ENCODE peak calls at places on chromosome 3, in four cellular contexts. T is right cardiac atrium, Y is left lung, C is hepatocyte. Q is an unnamed sample. For H3K27me3, the result is how much of the 10 kb centered on the place peaks cover.

GRCh38 chr3:180601688-180602666 is at the start of gene TTC14:
- DNase-seq in T (peak), Y (peak), C (peak), Q (peak)

GRCh38 chr3:99213019-99213418 is 311.5 kb upstream of the DCBLD2 start:
- DNase-seq in C (no peak), T (no peak), Y (no peak), Q (no peak)

GRCh38 chr3:158600787-158601186 is 29.8 kb downstream of the MLF1 start:
- DNase-seq in Y (no peak), C (no peak), T (no peak), Q (no peak)

GRCh38 chr3:57755368-57756021 is 614 bp upstream of the SLMAP start:
- DNase-seq in T (peak), Y (no peak), C (peak), Q (peak)

GRCh38 chr3:189096092-189096491 is 75.7 kb upstream of the TPRG1 start:
- DNase-seq in T (no peak), C (no peak), Y (no peak), Q (no peak)

GRCh38 chr3:124916837-124917409 is 17.6 kb downstream of the MUC13 start:
- DNase-seq in Y (no peak), C (no peak), T (peak), Q (peak)

GRCh38 chr3:197222816-197223419 is 75.5 kb downstream of the DLG1 start:
- DNase-seq in Y (no peak), C (no peak), T (no peak), Q (no peak)

GRCh38 chr3:162586591-162586990 is 1090.0 kb downstream of the OTOL1 start:
- DNase-seq in Y (no peak), T (no peak), C (peak), Q (peak)

GRCh38 chr3:69983546-69984265 is 15.8 kb upstream of the SAMMSON start:
- DNase-seq in T (no peak), Y (no peak), C (no peak), Q (no peak)

GRCh38 chr3:125695688-125696087 is 100.4 kb upstream of the OSBPL11 start:
- DNase-seq in Y (no peak), T (no peak), C (no peak), Q (no peak)

GRCh38 chr3:157369712-157370447 is 66.8 kb upstream of the PTX3 start:
- DNase-seq in C (no peak), T (peak), Y (no peak), Q (no peak)

GRCh38 chr3:40355410-40355809 is 31.6 kb upstream of the ENTPD3 start:
- DNase-seq in Y (no peak), C (no peak), T (no peak), Q (no peak)

GRCh38 chr3:111737712-111738097 is 121.4 kb upstream of the PHLDB2 start:
- DNase-seq in C (peak), Y (no peak), T (no peak), Q (peak)

GRCh38 chr3:45647148-45647619 is 42.0 kb upstream of the SACM1L start:
- DNase-seq in T (no peak), Y (no peak), C (peak), Q (no peak)

GRCh38 chr3:17070560-17070959 is 185.8 kb downstream of the PLCL2 start:
- DNase-seq in C (no peak), T (peak), Y (no peak), Q (peak)

GRCh38 chr3:41362638-41363559 is 163.6 kb downstream of the CTNNB1 start:
- DNase-seq in C (peak), Y (no peak), T (peak), Q (no peak)

GRCh38 chr3:79957066-79957465 is 189.3 kb upstream of the ROBO1 start:
- DNase-seq in T (no peak), C (no peak), Y (no peak), Q (peak)

GRCh38 chr3:62007036-62007435 is 366.3 kb downstream of the FEZF2 start:
- DNase-seq in T (no peak), Y (no peak), C (peak), Q (no peak)

GRCh38 chr3:144556392-144556791 is 584.8 kb downstream of the DIPK2A start:
- DNase-seq in T (no peak), Y (no peak), C (no peak), Q (no peak)

GRCh38 chr3:15667484-15667883 is 65.9 kb downstream of the BTD start:
- DNase-seq in T (no peak), Y (no peak), C (no peak), Q (no peak)

GRCh38 chr3:165744025-165744424 is 93.2 kb downstream of the BCHE start:
- DNase-seq in T (no peak), Y (no peak), C (peak), Q (no peak)

GRCh38 chr3:87691109-87691508 is 367.7 kb downstream of the CGGBP1 start:
- DNase-seq in Y (peak), C (no peak), T (no peak), Q (no peak)

GRCh38 chr3:63508305-63508704 is 144.2 kb upstream of the SNTN start:
- DNase-seq in Y (no peak), C (peak), T (no peak), Q (no peak)

GRCh38 chr3:12629560-12629959 is 34.4 kb downstream of the RAF1 start:
- DNase-seq in T (peak), Y (no peak), C (no peak), Q (no peak)

GRCh38 chr3:149990423-149990953 is 19.8 kb upstream of the PFN2 start:
- DNase-seq in C (no peak), Y (no peak), T (no peak), Q (no peak)

DNA sequence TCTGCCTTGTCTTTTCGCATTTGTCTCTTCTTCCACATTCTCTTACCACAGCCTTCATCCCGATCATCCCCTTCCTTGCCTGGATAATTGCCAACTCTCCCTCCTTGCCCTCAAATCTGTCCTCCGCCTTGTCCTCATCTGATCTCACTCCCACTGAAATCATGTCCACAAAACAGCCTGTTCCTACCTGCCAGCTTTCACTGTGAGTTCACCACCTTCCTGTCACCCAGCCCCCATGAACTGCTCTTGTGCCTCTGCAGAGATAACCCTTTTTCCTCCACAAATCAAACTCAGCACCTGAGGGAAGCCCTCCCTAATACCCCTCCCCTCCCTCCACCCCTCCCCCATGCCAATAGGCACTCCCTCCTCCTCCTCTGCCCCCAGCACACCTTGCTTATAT is 4.8 kb upstream of the ADCY5 start:
- DNase-seq in C (no peak), Y (no peak), T (no peak), Q (no peak)
- H3K27me3 ChIP-seq in C (under half), Y (under half), T (under half), Q (under half)

GRCh38 chr3:170656293-170656692 is 70.4 kb upstream of the SLC7A14 start:
- DNase-seq in C (no peak), Y (no peak), T (no peak), Q (no peak)

GRCh38 chr3:170657312-170657711 is 71.4 kb upstream of the SLC7A14 start:
- DNase-seq in T (no peak), Y (no peak), C (no peak), Q (no peak)

GRCh38 chr3:170653801-170654200 is 67.9 kb upstream of the SLC7A14 start:
- DNase-seq in Y (peak), T (no peak), C (no peak), Q (no peak)

DNA sequence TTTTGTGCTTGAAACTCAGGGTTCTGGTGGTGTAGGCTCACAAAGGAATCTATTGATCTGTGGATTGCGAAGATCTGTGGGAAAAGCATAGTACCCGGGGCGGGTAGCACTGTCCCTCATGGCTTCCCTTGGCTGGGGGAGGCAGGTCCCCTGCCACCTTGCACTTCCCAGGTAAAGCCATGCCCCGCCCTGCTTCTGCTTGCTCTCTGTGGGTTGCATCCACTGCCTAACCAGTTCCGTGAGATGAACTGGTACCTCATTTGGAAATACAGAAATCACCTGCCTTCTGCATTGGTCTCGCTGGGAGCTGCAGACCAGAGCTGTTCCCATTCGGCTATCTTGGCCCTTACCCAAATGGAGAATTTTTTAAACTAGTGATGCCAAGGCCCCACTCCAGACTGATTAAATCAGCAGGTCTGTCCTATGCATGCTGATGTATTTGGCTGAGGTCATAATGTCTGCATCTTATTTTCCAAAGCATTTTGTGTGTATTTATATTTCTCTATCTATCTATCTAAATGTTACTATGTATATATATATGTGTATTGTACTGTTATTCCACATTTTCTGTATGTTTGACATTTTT is 65.5 kb upstream of the SLC7A14 start:
- DNase-seq in T (no peak), C (no peak), Y (no peak), Q (no peak)
- H3K27me3 ChIP-seq in T (under half), C (under half), Y (under half), Q (under half)

GRCh38 chr3:134375542-134376384 is 1.5 kb upstream of the AMOTL2 start:
- DNase-seq in Y (no peak), C (peak), T (no peak), Q (no peak)

GRCh38 chr3:134374791-134375541 is 719 bp upstream of the AMOTL2 start:
- DNase-seq in C (peak), Y (peak), T (peak), Q (no peak)

GRCh38 chr3:134376786-134377431 is 2.7 kb upstream of the AMOTL2 start:
- DNase-seq in C (no peak), Y (no peak), T (no peak), Q (no peak)

GRCh38 chr3:134377896-134378295 is 3.6 kb upstream of the AMOTL2 start:
- DNase-seq in C (no peak), Y (no peak), T (no peak), Q (no peak)

DNA sequence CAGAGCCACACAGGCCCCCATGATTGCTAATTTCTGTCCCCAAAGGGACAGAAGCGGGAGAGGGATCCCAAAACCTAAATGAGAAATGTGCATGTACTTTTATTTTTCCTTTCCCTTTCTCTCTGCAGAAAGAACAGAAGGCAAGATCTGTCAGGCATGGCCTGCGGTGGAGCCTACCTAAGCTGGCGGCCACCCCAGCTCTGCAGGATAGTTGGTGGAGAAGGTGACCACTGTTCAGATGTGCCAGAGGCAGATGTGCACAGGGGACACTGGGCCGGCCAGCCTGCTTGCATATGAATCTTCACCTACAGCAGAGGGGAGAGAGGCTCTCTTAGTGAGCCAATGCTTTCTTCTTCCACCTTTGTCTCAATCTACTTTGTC is 2.1 kb upstream of the AMOTL2 start:
- DNase-seq in Y (peak), C (no peak), T (no peak), Q (no peak)
- H3K27me3 ChIP-seq in Y (under half), C (under half), T (under half), Q (under half)

GRCh38 chr3:32819581-32820348 is 2.0 kb downstream of the TRIM71 start:
- DNase-seq in Y (no peak), T (no peak), C (peak), Q (no peak)

GRCh38 chr3:32817561-32818430 is at the start of gene TRIM71:
- DNase-seq in T (no peak), C (peak), Y (peak), Q (no peak)

GRCh38 chr3:32820430-32820829 is 2.6 kb downstream of the TRIM71 start:
- DNase-seq in C (no peak), Y (no peak), T (no peak), Q (no peak)

GRCh38 chr3:32818431-32819085 is 761 bp downstream of the TRIM71 start:
- DNase-seq in C (peak), Y (peak), T (no peak), Q (no peak)

GRCh38 chr3:32819086-32819450 is 1.3 kb downstream of the TRIM71 start:
- DNase-seq in C (no peak), Y (no peak), T (no peak), Q (no peak)
- H3K27me3 ChIP-seq in C (under half), Y (under half), T (under half), Q (under half)

GRCh38 chr3:169137943-169138342 is 525.6 kb downstream of the MECOM start:
- DNase-seq in Y (no peak), T (no peak), C (no peak), Q (no peak)
- H3K27me3 ChIP-seq in Y (under half), T (under half), C (under half), Q (under half)

GRCh38 chr3:71754610-71755253 is 1.1 kb downstream of the GPR27 start:
- DNase-seq in T (peak), C (no peak), Y (peak), Q (no peak)

GRCh38 chr3:71753716-71754609 is at the start of gene GPR27:
- DNase-seq in Y (peak), C (peak), T (peak), Q (no peak)

GRCh38 chr3:71752911-71753715 is 542 bp upstream of the GPR27 start:
- DNase-seq in T (no peak), C (no peak), Y (no peak), Q (no peak)

DNA sequence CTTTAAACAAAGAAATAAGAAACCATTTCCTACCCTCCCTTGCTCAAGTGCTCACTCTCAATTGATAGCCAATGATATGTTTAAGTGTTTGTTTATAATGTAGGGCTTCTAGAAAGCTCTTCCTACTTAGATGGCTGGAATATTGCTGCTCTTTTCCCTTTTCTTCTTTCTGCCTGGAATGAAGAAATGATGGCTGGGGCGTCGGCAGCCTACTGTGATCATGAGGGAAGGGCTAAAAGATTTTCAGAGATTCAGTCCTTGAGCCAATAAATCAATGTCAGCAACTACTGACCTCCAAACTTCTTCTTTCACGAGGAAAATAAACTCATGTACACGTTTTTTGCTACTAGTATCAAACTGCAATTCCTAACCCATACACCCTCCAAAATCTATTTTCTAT is 2.1 kb upstream of the GPR27 start:
- DNase-seq in Y (no peak), C (no peak), T (no peak), Q (no peak)
- H3K27me3 ChIP-seq in Y (under half), C (under half), T (under half), Q (under half)

GRCh38 chr3:50412355-50412754 is 53.0 kb upstream of the TMEM115 start:
- DNase-seq in Y (no peak), T (no peak), C (no peak), Q (no peak)

GRCh38 chr3:50410185-50410584 is 50.9 kb upstream of the TMEM115 start:
- DNase-seq in C (no peak), Y (no peak), T (no peak), Q (no peak)

GRCh38 chr3:50408445-50408953 is 49.2 kb upstream of the TMEM115 start:
- DNase-seq in Y (no peak), T (no peak), C (no peak), Q (no peak)

GRCh38 chr3:50411229-50411628 is 51.9 kb upstream of the TMEM115 start:
- DNase-seq in Y (no peak), T (no peak), C (no peak), Q (no peak)

GRCh38 chr3:50410593-50411139 is 51.3 kb upstream of the TMEM115 start:
- DNase-seq in T (no peak), Y (no peak), C (no peak), Q (no peak)
- H3K27me3 ChIP-seq in T (under half), Y (under half), C (under half), Q (under half)